ENCODE peak calls at places on chromosomes 4 and X, in four cellular contexts. V is glutamatergic neuron, S is SHP77 treated with DMSO at 0.1 percent for 48 hours, B is fibroblast of the aortic adventitia. L is an unnamed sample.

GRCh38 chr4:27048350-27049100 is 187.9 kb downstream of the STIM2 start:
- DNase-seq in V (no peak), S (no peak), B (peak), L (no peak)

GRCh38 chr4:156956359-156956758 is 15.2 kb downstream of the PDGFC start:
- DNase-seq in V (no peak), S (no peak), B (no peak), L (no peak)

GRCh38 chrX:121407627-121408026 is 360.2 kb downstream of the GLUD2 start:
- DNase-seq in V (no peak), S (no peak), B (no peak), L (no peak)

GRCh38 chr4:6781561-6781960 is 966 bp upstream of the KIAA0232 start:
- DNase-seq in V (no peak), S (no peak), B (no peak), L (peak)

GRCh38 chrX:129653181-129653984 is 1.4 kb downstream of the APLN start:
- DNase-seq in V (no peak), S (no peak), B (no peak), L (no peak)

GRCh38 chr4:158814207-158814606 is 45.4 kb downstream of the FNIP2 start:
- DNase-seq in V (no peak), S (no peak), B (no peak), L (no peak)

GRCh38 chr4:24988776-24989175 is 42.0 kb downstream of the LGI2 start:
- DNase-seq in V (no peak), S (no peak), B (peak), L (no peak)

GRCh38 chr4:89657931-89658700 is 178.8 kb downstream of the SNCA start:
- DNase-seq in V (no peak), S (no peak), B (peak), L (no peak)

GRCh38 chrX:34629572-34629971 is 27.5 kb downstream of the TMEM47 start:
- DNase-seq in V (no peak), S (no peak), B (peak), L (no peak)

GRCh38 chr4:128809477-128810330 is at the start of gene JADE1:
- DNase-seq in V (peak), S (peak), B (peak), L (peak)

GRCh38 chr4:62644372-62644771 is 1444.2 kb downstream of the ADGRL3 start:
- DNase-seq in V (no peak), S (peak), B (peak), L (no peak)

GRCh38 chrX:117803463-117803862 is 313.1 kb downstream of the KLHL13 start:
- DNase-seq in V (no peak), S (no peak), B (no peak), L (no peak)

GRCh38 chr4:142683503-142683902 is 162.6 kb downstream of the INPP4B start:
- DNase-seq in V (no peak), S (no peak), B (no peak), L (no peak)

L was measured in sciatic nerve.